ENCODE peak calls at places on chromosomes 4 and X, in six cellular contexts. X is IMR-90, B is A549, Y is choroid plexus epithelial cell, Q is thoracic aorta, N is cardiac fibroblast. Z is an unnamed sample.

GRCh38 chrX:135513140-135513535 is 7.3 kb upstream of the INTS6L start:
- DNase-seq in X (no peak), B (no peak), Y (no peak), Q (no peak), N (no peak), Z (no peak)

GRCh38 chr4:118032691-118033090 is 1.6 kb upstream of the NDST3 start:
- DNase-seq in X (peak), B (no peak), Y (peak), Q (no peak), N (no peak), Z (no peak)

GRCh38 chrX:150863191-150863590 is 35.3 kb downstream of the CD99L2 start:
- DNase-seq in X (no peak), B (no peak), Y (no peak), Q (no peak), N (no peak), Z (no peak)

GRCh38 chr4:102564399-102564921 is 63.3 kb downstream of the NFKB1 start:
- DNase-seq in X (peak), B (no peak), Y (peak), Q (no peak), N (peak), Z (no peak)

GRCh38 chrX:95754411-95754810 is 930.2 kb upstream of the DIAPH2 start:
- DNase-seq in X (no peak), B (no peak), Y (no peak), Q (no peak), N (no peak), Z (no peak)

GRCh38 chr4:85028910-85029309 is 62.4 kb upstream of the WDFY3 start:
- DNase-seq in X (peak), B (no peak), Y (peak), Q (no peak), N (peak), Z (no peak)

GRCh38 chrX:769796-770195 is 139.2 kb downstream of the SHOX start:
- DNase-seq in X (no peak), B (no peak), Y (no peak), Q (no peak), N (no peak), Z (no peak)

GRCh38 chr4:144611850-144612249 is 34.1 kb upstream of the HHIP start:
- DNase-seq in X (peak), B (peak), Y (peak), Q (no peak), N (peak), Z (no peak)

GRCh38 chr4:144894525-144894924 is 203.5 kb downstream of the ANAPC10 start:
- DNase-seq in X (peak), B (no peak), Y (peak), Q (no peak), N (peak), Z (no peak)

GRCh38 chr4:13537832-13538177 is 6.5 kb downstream of the NKX3-2 start:
- DNase-seq in X (no peak), B (no peak), Y (no peak), Q (no peak), N (no peak), Z (no peak)

GRCh38 chr4:158169516-158169915 is 3.3 kb downstream of the GASK1B start:
- DNase-seq in X (no peak), B (no peak), Y (no peak), Q (no peak), N (peak), Z (no peak)
- H3K4me3 ChIP-seq in X (peak), B (no peak), Y (peak), Q (peak), N (peak), Z (peak)

DNA sequence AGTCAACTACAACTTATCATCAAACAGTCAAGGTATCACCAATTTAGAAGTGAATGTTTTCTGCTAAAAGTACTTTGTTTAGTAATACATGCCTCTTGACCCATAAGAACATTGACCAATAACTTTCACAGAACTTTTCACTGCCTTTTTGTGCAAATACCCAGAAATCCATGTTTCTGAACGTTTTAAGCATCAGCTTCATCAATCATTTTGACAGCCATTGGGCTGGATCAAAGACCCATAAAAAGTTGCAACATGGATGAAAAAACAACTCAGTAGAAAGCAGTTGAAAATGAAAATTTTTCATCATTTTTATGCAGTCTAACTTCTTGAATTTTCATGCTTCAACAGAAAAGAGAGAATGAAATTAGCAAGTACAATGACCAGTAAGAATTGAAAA is 466.7 kb downstream of the TRAM1L1 start:
- DNase-seq in X (no peak), B (no peak), Y (no peak), Q (no peak), N (no peak), Z (no peak)
- H3K4me3 ChIP-seq in X (no peak), B (no peak), Y (no peak), Q (no peak), N (no peak), Z (no peak)

DNA sequence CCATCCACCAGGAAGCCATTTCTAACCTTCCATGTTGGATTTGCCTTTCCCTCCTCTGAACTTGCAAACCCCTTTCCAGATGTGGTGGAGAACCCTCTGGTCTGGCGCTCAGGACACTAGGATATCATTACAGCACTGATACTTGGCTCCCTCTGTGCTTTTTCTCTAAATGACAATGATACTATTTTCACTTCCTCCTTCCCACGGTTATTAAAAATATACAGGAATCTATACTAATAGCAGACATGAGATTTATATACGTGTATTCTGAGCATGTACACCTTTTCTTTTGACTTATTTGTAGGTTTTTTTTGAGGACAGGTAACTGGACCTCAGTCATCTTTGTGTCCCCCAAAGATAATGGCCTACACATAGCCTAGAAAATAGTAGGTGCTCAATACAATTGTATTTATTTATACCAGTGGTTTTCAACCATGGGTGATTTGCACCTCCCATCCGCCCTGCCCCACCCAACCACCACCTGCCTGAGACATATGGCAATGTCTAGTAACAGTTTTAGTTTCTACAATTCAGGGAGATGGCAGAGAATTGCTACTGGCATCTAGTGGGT is 60.4 kb upstream of the PLAC8 start:
- DNase-seq in X (no peak), B (no peak), Y (no peak), Q (no peak), N (no peak), Z (no peak)
- H3K4me3 ChIP-seq in X (no peak), B (no peak), Y (no peak), Q (no peak), N (no peak), Z (no peak)

GRCh38 chrX:37867509-37868153 is 20.3 kb upstream of the DYNLT3 start:
- DNase-seq in X (no peak), B (no peak), Y (no peak), Q (no peak), N (no peak), Z (no peak)
- H3K4me3 ChIP-seq in X (no peak), B (no peak), Y (no peak), Q (no peak), N (no peak), Z (no peak)

DNA sequence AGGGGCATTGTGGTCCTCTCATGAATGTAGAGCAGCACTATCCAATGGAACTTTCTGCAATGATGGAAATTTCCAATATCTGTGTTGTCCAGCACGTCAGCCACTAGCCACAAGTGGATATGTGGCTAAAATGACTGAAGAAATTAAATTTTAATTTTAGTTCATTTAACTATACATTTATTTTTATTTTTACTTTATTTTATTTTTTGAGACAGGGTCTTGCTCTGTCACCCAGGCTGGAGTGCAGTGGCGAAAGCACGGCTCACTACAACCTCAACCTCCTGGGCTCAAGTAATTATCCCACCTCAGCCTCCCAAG is 13.3 kb upstream of the RBBP7 start:
- DNase-seq in X (no peak), B (no peak), Y (no peak), Q (no peak), N (no peak), Z (no peak)
- H3K4me3 ChIP-seq in X (no peak), B (no peak), Y (no peak), Q (peak), N (no peak), Z (no peak)